ENCODE peak calls at places on chromosomes 7 and 10, in four cellular contexts. One of them, this sample, is unnamed.

GRCh38 chr7:39827571-39827970 is 122.5 kb upstream of the CDK13 start:
- DNase-seq in K562: no peak
- DNase-seq in HepG2: no peak
- DNase-seq in GM12878: no peak
- DNase-seq in this sample: no peak

GRCh38 chr10:112952282-112952991 is 2.4 kb downstream of the TCF7L2 start:
- DNase-seq in HepG2: no peak
- DNase-seq in GM12878: no peak
- DNase-seq in K562: no peak
- DNase-seq in this sample: no peak

GRCh38 chr10:110792476-110792875 is 79.3 kb upstream of the PDCD4 start:
- DNase-seq in HepG2: no peak
- DNase-seq in GM12878: no peak
- DNase-seq in K562: no peak
- DNase-seq in this sample: no peak

GRCh38 chr7:140060788-140061606 is 1.8 kb downstream of the PARP12 start:
- DNase-seq in K562: peak
- DNase-seq in GM12878: no peak
- DNase-seq in HepG2: no peak
- DNase-seq in this sample: peak

GRCh38 chr7:84469034-84469433 is 274.4 kb upstream of the SEMA3A start:
- DNase-seq in K562: no peak
- DNase-seq in HepG2: no peak
- DNase-seq in GM12878: no peak
- DNase-seq in this sample: peak

GRCh38 chr10:80996615-80997193 is 459.0 kb downstream of the SH2D4B start:
- DNase-seq in K562: no peak
- DNase-seq in HepG2: no peak
- DNase-seq in GM12878: no peak
- DNase-seq in this sample: no peak

GRCh38 chr10:94677691-94678090 is 5.8 kb upstream of the CYP2C18 start:
- DNase-seq in GM12878: no peak
- DNase-seq in K562: peak
- DNase-seq in HepG2: peak
- DNase-seq in this sample: no peak

GRCh38 chr10:114060456-114060855 is 16.8 kb downstream of the ADRB1 start:
- DNase-seq in HepG2: no peak
- DNase-seq in K562: no peak
- DNase-seq in GM12878: no peak
- DNase-seq in this sample: no peak

GRCh38 chr10:110498087-110498981 is 627 bp downstream of the DUSP5 start:
- DNase-seq in HepG2: no peak
- DNase-seq in K562: peak
- DNase-seq in GM12878: no peak
- DNase-seq in this sample: peak

GRCh38 chr7:46448478-46448877 is 527.4 kb upstream of the IGFBP3 start:
- DNase-seq in HepG2: no peak
- DNase-seq in K562: no peak
- DNase-seq in GM12878: no peak
- DNase-seq in this sample: no peak

GRCh38 chr10:100392686-100393003 is 45.6 kb downstream of the SCD start:
- DNase-seq in K562: no peak
- DNase-seq in HepG2: no peak
- DNase-seq in GM12878: no peak
- DNase-seq in this sample: no peak

GRCh38 chr10:23512355-23513058 is 73.6 kb downstream of the OTUD1 start:
- DNase-seq in GM12878: no peak
- DNase-seq in HepG2: peak
- DNase-seq in K562: peak
- DNase-seq in this sample: no peak

GRCh38 chr7:130430841-130431713 is 9.7 kb downstream of the CEP41 start:
- DNase-seq in HepG2: no peak
- DNase-seq in K562: no peak
- DNase-seq in GM12878: no peak
- DNase-seq in this sample: peak

GRCh38 chr10:25294032-25294926 is 119.5 kb downstream of the GPR158 start:
- DNase-seq in HepG2: peak
- DNase-seq in GM12878: no peak
- DNase-seq in K562: no peak
- DNase-seq in this sample: no peak

GRCh38 chr10:50373821-50374501 is 122.6 kb upstream of the ASAH2 start:
- DNase-seq in HepG2: no peak
- DNase-seq in GM12878: no peak
- DNase-seq in K562: no peak
- DNase-seq in this sample: no peak

GRCh38 chr7:88146611-88147010 is 73.2 kb downstream of the SRI start:
- DNase-seq in GM12878: no peak
- DNase-seq in K562: no peak
- DNase-seq in HepG2: no peak
- DNase-seq in this sample: no peak

GRCh38 chr10:29590598-29591415 is 44.0 kb downstream of the SVIL start:
- DNase-seq in GM12878: no peak
- DNase-seq in K562: peak
- DNase-seq in HepG2: peak
- DNase-seq in this sample: no peak

GRCh38 chr10:67697646-67698245 is 1.8 kb upstream of the CTNNA3 start:
- DNase-seq in GM12878: no peak
- DNase-seq in HepG2: peak
- DNase-seq in K562: peak
- DNase-seq in this sample: peak

GRCh38 chr7:16343612-16344011 is 77.7 kb downstream of the CRPPA start:
- DNase-seq in HepG2: no peak
- DNase-seq in K562: no peak
- DNase-seq in GM12878: no peak
- DNase-seq in this sample: no peak

GRCh38 chr10:30719832-30720231 is 90.3 kb upstream of the LYZL2 start:
- DNase-seq in K562: no peak
- DNase-seq in GM12878: no peak
- DNase-seq in HepG2: peak
- DNase-seq in this sample: no peak

GRCh38 chr7:37921340-37921805 is 933 bp downstream of the EPDR1 start:
- DNase-seq in HepG2: peak
- DNase-seq in K562: peak
- DNase-seq in GM12878: no peak
- DNase-seq in this sample: no peak

GRCh38 chr10:1050555-1050954 is 1.6 kb upstream of the IDI1 start:
- DNase-seq in K562: peak
- DNase-seq in GM12878: no peak
- DNase-seq in HepG2: peak
- DNase-seq in this sample: no peak

GRCh38 chr10:107166378-107166777 is 1.9 kb upstream of the SORCS1 start:
- DNase-seq in K562: no peak
- DNase-seq in HepG2: no peak
- DNase-seq in GM12878: no peak
- DNase-seq in this sample: no peak

GRCh38 chr7:158828343-158829020 is 827 bp downstream of the ESYT2 start:
- DNase-seq in HepG2: no peak
- DNase-seq in GM12878: no peak
- DNase-seq in K562: peak
- DNase-seq in this sample: no peak

GRCh38 chr7:95209276-95209675 is 115.1 kb downstream of the PON1 start:
- DNase-seq in GM12878: no peak
- DNase-seq in K562: no peak
- DNase-seq in HepG2: no peak
- DNase-seq in this sample: no peak

GRCh38 chr10:49668684-49669083 is 10.8 kb upstream of the C10orf53 start:
- DNase-seq in HepG2: no peak
- DNase-seq in GM12878: no peak
- DNase-seq in K562: no peak
- DNase-seq in this sample: no peak

GRCh38 chr7:70698219-70698832 is 433.6 kb upstream of the GALNT17 start:
- DNase-seq in HepG2: peak
- DNase-seq in K562: peak
- DNase-seq in GM12878: no peak
- DNase-seq in this sample: peak

GRCh38 chr7:143265017-143265693 is 1.9 kb downstream of the GSTK1 start:
- DNase-seq in K562: no peak
- DNase-seq in GM12878: no peak
- DNase-seq in HepG2: no peak
- DNase-seq in this sample: no peak

GRCh38 chr10:7529638-7530037 is 118.8 kb upstream of the SFMBT2 start:
- DNase-seq in K562: no peak
- DNase-seq in HepG2: peak
- DNase-seq in GM12878: no peak
- DNase-seq in this sample: no peak

GRCh38 chr10:92239600-92240288 is 51.1 kb downstream of the CPEB3 start:
- DNase-seq in HepG2: no peak
- DNase-seq in K562: no peak
- DNase-seq in GM12878: no peak
- DNase-seq in this sample: peak

DNA sequence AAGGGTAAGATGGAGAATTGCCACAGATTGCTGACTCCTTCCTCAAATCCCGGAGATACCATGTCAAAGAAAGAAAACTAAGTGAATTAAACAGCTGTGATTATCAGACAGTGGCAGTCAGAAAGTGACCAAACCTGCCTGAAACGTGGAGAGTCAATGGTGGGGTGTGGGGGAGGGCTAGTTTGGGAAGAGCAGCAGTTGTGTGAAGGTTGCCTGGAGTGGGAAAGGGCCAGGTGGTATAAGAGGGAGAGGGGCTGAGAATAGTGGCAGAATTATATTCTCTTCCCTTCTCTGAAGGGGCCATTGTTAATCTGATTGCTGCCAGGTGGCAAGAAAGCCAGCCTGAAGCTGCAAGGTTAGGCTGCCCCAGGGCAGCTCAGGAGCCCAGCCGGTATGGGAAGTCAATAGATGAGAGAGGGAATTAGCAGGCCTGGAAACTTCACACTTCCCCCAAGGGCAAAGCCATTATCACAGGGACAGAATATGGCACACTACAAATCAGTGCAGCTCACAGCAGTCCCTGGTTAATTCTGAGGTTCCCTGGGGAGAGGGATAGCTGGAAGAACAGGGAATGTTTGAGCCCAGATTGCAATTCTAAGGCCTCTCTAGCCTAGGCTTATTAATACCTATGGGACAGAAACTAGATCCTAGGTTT is 83.9 kb upstream of the ITGB1 start:
- DNase-seq in HepG2: no peak
- DNase-seq in GM12878: no peak
- DNase-seq in K562: no peak
- DNase-seq in this sample: no peak
- TF ChIP-seq MYC in HepG2: no peak
- TF ChIP-seq MYC in GM12878: no peak
- TF ChIP-seq MYC in K562: no peak
- TF ChIP-seq MYC in this sample: no peak

GRCh38 chr7:29360633-29361625 is 166.4 kb downstream of the CHN2 start:
- DNase-seq in GM12878: no peak
- DNase-seq in K562: no peak
- DNase-seq in HepG2: no peak
- DNase-seq in this sample: no peak
- TF ChIP-seq EZH2 in GM12878: no peak
- TF ChIP-seq EZH2 in K562: no peak
- TF ChIP-seq EZH2 in HepG2: no peak
- TF ChIP-seq EZH2 in this sample: no peak

GRCh38 chr10:14876764-14877163 is 1.9 kb upstream of the SUV39H2 start:
- DNase-seq in K562: no peak
- DNase-seq in HepG2: no peak
- DNase-seq in GM12878: no peak
- DNase-seq in this sample: no peak
- H3K4me3 ChIP-seq in K562: peak
- H3K4me3 ChIP-seq in HepG2: no peak
- H3K4me3 ChIP-seq in GM12878: no peak
- H3K4me3 ChIP-seq in this sample: no peak

GRCh38 chr7:112272921-112273561 is 66.5 kb downstream of the ZNF277 start:
- DNase-seq in HepG2: no peak
- DNase-seq in K562: no peak
- DNase-seq in GM12878: no peak
- DNase-seq in this sample: no peak
- TF ChIP-seq MYC in HepG2: no peak
- TF ChIP-seq MYC in K562: no peak
- TF ChIP-seq MYC in GM12878: no peak
- TF ChIP-seq MYC in this sample: no peak

GRCh38 chr7:127336458-127336857 is 56.0 kb downstream of the ZNF800 start:
- DNase-seq in HepG2: no peak
- DNase-seq in GM12878: no peak
- DNase-seq in K562: no peak
- DNase-seq in this sample: no peak

GRCh38 chr7:127338122-127338521 is 54.4 kb downstream of the ZNF800 start:
- DNase-seq in K562: no peak
- DNase-seq in GM12878: no peak
- DNase-seq in HepG2: no peak
- DNase-seq in this sample: no peak

GRCh38 chr7:127332884-127333283 is 59.6 kb downstream of the ZNF800 start:
- DNase-seq in K562: no peak
- DNase-seq in GM12878: no peak
- DNase-seq in HepG2: no peak
- DNase-seq in this sample: no peak

GRCh38 chr7:127342596-127342995 is 49.9 kb downstream of the ZNF800 start:
- DNase-seq in HepG2: no peak
- DNase-seq in GM12878: no peak
- DNase-seq in K562: no peak
- DNase-seq in this sample: no peak

DNA sequence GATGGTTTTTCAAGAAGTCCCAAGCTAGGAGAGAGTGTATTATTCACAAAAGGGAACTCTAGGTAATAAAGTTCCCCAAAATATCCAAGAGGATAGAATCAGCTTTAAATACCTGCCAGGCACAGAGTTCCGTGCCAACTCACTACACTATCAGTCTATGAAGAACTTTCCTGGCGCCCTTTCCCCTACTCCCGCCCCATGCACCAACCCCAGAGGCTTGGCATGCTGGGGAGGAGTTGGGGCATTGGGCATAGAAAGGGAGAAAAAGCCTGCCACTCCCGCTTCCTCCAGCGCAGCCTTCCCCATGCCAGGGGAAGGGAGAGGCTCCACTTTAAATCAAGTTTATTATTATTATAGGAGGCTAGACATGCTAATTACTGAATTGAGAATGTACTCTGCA is 54.9 kb downstream of the ZNF800 start:
- DNase-seq in HepG2: no peak
- DNase-seq in K562: no peak
- DNase-seq in GM12878: no peak
- DNase-seq in this sample: no peak
- TF ChIP-seq EZH2 in HepG2: no peak
- TF ChIP-seq EZH2 in K562: no peak
- TF ChIP-seq EZH2 in GM12878: no peak
- TF ChIP-seq EZH2 in this sample: no peak

DNA sequence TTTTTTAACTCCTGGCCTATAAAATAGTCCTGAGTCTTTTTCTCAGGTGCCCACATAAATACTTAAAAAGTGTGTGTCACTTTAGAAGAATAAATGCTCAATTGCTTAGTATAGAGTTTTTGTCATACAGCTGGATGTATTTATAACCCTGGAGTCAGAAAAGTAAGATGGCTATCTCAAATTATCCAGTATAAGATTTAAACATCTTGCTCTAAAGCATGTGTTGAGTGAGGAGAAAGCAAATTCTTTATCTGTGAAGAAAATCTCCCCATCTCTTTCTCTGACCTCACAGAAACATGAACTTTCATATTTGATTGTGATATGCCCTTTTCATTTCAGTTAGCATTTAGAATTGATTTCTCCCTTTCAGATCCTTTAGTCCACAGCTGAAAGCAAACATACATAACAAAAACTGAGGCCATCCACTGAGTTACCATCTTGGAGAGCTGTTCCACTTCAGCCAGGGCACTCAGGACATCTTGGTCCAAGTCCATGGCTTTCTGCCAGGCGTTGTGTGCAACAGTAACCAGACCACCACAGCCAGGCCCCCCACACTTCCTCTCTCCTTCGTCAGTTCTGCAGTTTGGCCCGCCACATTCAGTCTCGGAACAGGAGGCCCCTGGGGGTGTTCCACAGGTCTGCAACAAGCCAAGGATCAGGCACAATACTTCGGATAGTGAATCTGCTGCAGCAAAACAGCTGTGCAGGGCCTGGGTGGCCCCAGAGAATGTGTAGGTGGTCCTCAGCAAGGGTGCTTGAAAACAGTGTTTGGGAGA is 40.9 kb downstream of the DLD start:
- DNase-seq in K562: no peak
- DNase-seq in HepG2: no peak
- DNase-seq in GM12878: no peak
- DNase-seq in this sample: no peak
- H3K4me3 ChIP-seq in K562: no peak
- H3K4me3 ChIP-seq in HepG2: no peak
- H3K4me3 ChIP-seq in GM12878: no peak
- H3K4me3 ChIP-seq in this sample: no peak

This sample was measured in endothelial cell of umbilical vein.